ENCODE peak calls at places on chromosome 21, in ten cellular contexts. P is dorsolateral prefrontal cortex; Y is heart right ventricle; T is tibial artery; Q is CD8-positive, alpha-beta T cell; J is adrenal gland; X is colonic mucosa; R is brain microvascular endothelial cell; C is HL-60; F is tibial nerve. V is an unnamed sample. For H3K27me3, the result is how much of the 10 kb centered on the place peaks cover.

GRCh38 chr21:42480736-42481135 is 15.3 kb downstream of the RSPH1 start:
- DNase-seq in X (peak), T (no peak), C (no peak), F (no peak), P (peak), Q (peak), Y (no peak), J (peak), R (no peak), V (no peak)

GRCh38 chr21:46113497-46114176 is 15.7 kb downstream of the COL6A2 start:
- DNase-seq in Q (peak), R (no peak), P (no peak), X (no peak), Y (no peak), C (no peak), F (peak), T (no peak), J (no peak), V (no peak)

GRCh38 chr21:34813266-34813886 is 144.6 kb downstream of the CLIC6 start:
- DNase-seq in F (no peak), C (no peak), X (no peak), Y (no peak), Q (no peak), R (peak), J (no peak), T (no peak), P (no peak), V (peak)

GRCh38 chr21:34284613-34285160 is 79.1 kb upstream of the KCNE2 start:
- DNase-seq in Y (no peak), Q (no peak), T (no peak), F (no peak), R (no peak), J (no peak), X (no peak), C (no peak), P (no peak), V (no peak)

GRCh38 chr21:20452935-20453334 is 545.3 kb upstream of the NCAM2 start:
- DNase-seq in X (no peak), J (no peak), R (no peak), P (no peak), T (no peak), Y (no peak), Q (no peak), C (no peak), F (no peak), V (no peak)

GRCh38 chr21:42227909-42228708 is 9.2 kb downstream of the ABCG1 start:
- DNase-seq in Y (peak), P (peak), T (peak), J (peak), C (peak), Q (peak), F (peak), R (peak), X (peak), V (peak)

GRCh38 chr21:42164064-42164789 is 54.7 kb upstream of the ABCG1 start:
- DNase-seq in Q (peak), F (peak), T (no peak), X (peak), J (peak), C (peak), P (peak), Y (peak), R (no peak), V (no peak)

GRCh38 chr21:16587671-16588379 is 858.0 kb downstream of the USP25 start:
- DNase-seq in J (peak), X (no peak), P (no peak), F (no peak), Q (no peak), T (no peak), R (no peak), Y (no peak), C (no peak), V (peak)

GRCh38 chr21:43188712-43189151 is 19.9 kb downstream of the CRYAA start:
- DNase-seq in T (peak), C (no peak), Y (peak), R (no peak), P (peak), J (peak), F (peak), Q (peak), X (peak), V (no peak)

GRCh38 chr21:34367320-34367935 is 3.6 kb downstream of the KCNE2 start:
- DNase-seq in J (peak), T (no peak), X (peak), Q (peak), F (no peak), R (peak), P (no peak), Y (no peak), C (peak), V (peak)

GRCh38 chr21:46038871-46039397 is 57.4 kb downstream of the COL6A1 start:
- DNase-seq in J (peak), Y (peak), T (peak), X (no peak), P (no peak), Q (no peak), F (no peak), R (peak), C (no peak), V (no peak)

GRCh38 chr21:17725339-17725738 is 93.8 kb downstream of the C21orf91 start:
- DNase-seq in Y (no peak), F (no peak), Q (no peak), C (no peak), T (no peak), X (no peak), P (no peak), J (no peak), R (no peak), V (peak)

GRCh38 chr21:43734131-43734634 is 15.3 kb downstream of the PDXK start:
- DNase-seq in T (no peak), Y (no peak), X (peak), Q (no peak), P (no peak), F (no peak), R (no peak), C (no peak), J (no peak), V (peak)

GRCh38 chr21:41650526-41651145 is 116.2 kb downstream of the RIPK4 start:
- DNase-seq in Y (no peak), T (peak), X (no peak), Q (no peak), R (no peak), P (no peak), J (no peak), F (no peak), C (no peak), V (no peak)

GRCh38 chr21:42047821-42048613 is 23.1 kb upstream of the UMODL1 start:
- DNase-seq in R (peak), P (no peak), F (peak), J (peak), C (no peak), X (no peak), Y (no peak), T (peak), Q (no peak), V (no peak)

GRCh38 chr21:16180613-16181012 is 450.8 kb downstream of the USP25 start:
- DNase-seq in Q (no peak), C (no peak), R (no peak), J (no peak), F (no peak), Y (no peak), X (no peak), T (no peak), P (no peak), V (no peak)

GRCh38 chr21:35053356-35054096 is 4.4 kb upstream of the RUNX1 start:
- DNase-seq in Y (no peak), P (no peak), F (no peak), T (no peak), C (no peak), X (no peak), J (no peak), R (no peak), Q (no peak), V (no peak)

GRCh38 chr21:43280949-43281633 is 112.3 kb downstream of the CRYAA start:
- DNase-seq in Q (no peak), C (no peak), R (no peak), X (no peak), Y (no peak), P (no peak), T (no peak), J (no peak), F (no peak), V (no peak)

GRCh38 chr21:7933923-7934322 is 2587.5 kb upstream of the TPTE start:
- DNase-seq in J (no peak), Q (no peak), R (no peak), F (no peak), P (no peak), X (no peak), C (no peak), Y (no peak), T (no peak), V (no peak)

GRCh38 chr21:45072963-45073300 is 1.4 kb upstream of the ADARB1 start:
- DNase-seq in Y (no peak), P (no peak), X (no peak), J (no peak), R (no peak), T (no peak), F (no peak), Q (no peak), C (no peak), V (no peak)

GRCh38 chr21:34922487-34922886 is 126.6 kb downstream of the RUNX1 start:
- DNase-seq in R (no peak), X (no peak), J (no peak), Y (no peak), T (no peak), Q (no peak), P (no peak), F (no peak), C (no peak), V (no peak)

GRCh38 chr21:16608209-16608830 is 878.5 kb downstream of the USP25 start:
- DNase-seq in P (no peak), Y (no peak), J (no peak), X (no peak), R (no peak), C (no peak), T (no peak), F (no peak), Q (no peak), V (peak)

GRCh38 chr21:40070871-40071270 is 203.6 kb downstream of the PCP4 start:
- DNase-seq in T (no peak), Y (no peak), R (no peak), F (no peak), J (peak), X (no peak), C (no peak), P (no peak), Q (no peak), V (no peak)

GRCh38 chr21:14120091-14120734 is 90.5 kb downstream of the LIPI start:
- DNase-seq in J (peak), X (peak), R (no peak), Y (peak), F (no peak), P (peak), T (no peak), C (peak), Q (no peak), V (peak)

GRCh38 chr21:35406600-35406999 is 357.5 kb upstream of the RUNX1 start:
- DNase-seq in X (no peak), T (no peak), Y (no peak), P (no peak), R (no peak), Q (no peak), C (no peak), F (no peak), J (no peak), V (no peak)

GRCh38 chr21:44856131-44856530 is 17.4 kb downstream of the PTTG1IP start:
- DNase-seq in X (no peak), Y (no peak), T (no peak), R (no peak), Q (no peak), J (no peak), P (no peak), F (no peak), C (no peak), V (no peak)

GRCh38 chr21:45508607-45509565 is 33.4 kb downstream of the SLC19A1 start:
- DNase-seq in P (no peak), J (no peak), T (peak), Q (no peak), F (no peak), Y (peak), X (no peak), R (no peak), C (no peak), V (no peak)

GRCh38 chr21:28336299-28336698 is 656.4 kb downstream of the LTN1 start:
- DNase-seq in C (no peak), J (no peak), T (no peak), Y (no peak), Q (no peak), F (no peak), X (no peak), P (no peak), R (peak), V (peak)
- TF ChIP-seq CTCF in C (no peak), J (no peak), T (peak), Y (peak), Q (no peak), F (peak), X (no peak), P (peak), R (peak), V (peak)

GRCh38 chr21:33266784-33267135 is 593 bp downstream of the IL10RB start:
- DNase-seq in X (peak), F (no peak), C (no peak), T (peak), J (no peak), Q (peak), P (no peak), Y (no peak), R (no peak), V (no peak)

GRCh38 chr21:33265664-33266049 is 510 bp upstream of the IL10RB start:
- DNase-seq in J (peak), X (peak), P (no peak), Y (no peak), Q (no peak), F (no peak), T (peak), C (peak), R (no peak), V (peak)

GRCh38 chr21:33264561-33264960 is 1.6 kb upstream of the IL10RB start:
- DNase-seq in Y (no peak), T (no peak), J (no peak), F (no peak), X (no peak), Q (no peak), C (no peak), R (no peak), P (no peak), V (no peak)

GRCh38 chr21:33267250-33267649 is 1.1 kb downstream of the IL10RB start:
- DNase-seq in X (no peak), F (no peak), J (no peak), P (no peak), C (no peak), T (no peak), Y (no peak), R (no peak), Q (no peak), V (no peak)

GRCh38 chr21:33266050-33266783 is at the start of gene IL10RB:
- DNase-seq in Y (peak), C (peak), F (peak), P (peak), R (peak), X (peak), J (peak), Q (peak), T (peak), V (peak)
- H3K4me3 ChIP-seq in Y (peak), C (peak), F (peak), P (peak), R (peak), X (peak), J (peak), Q (peak), T (peak), V (peak)

GRCh38 chr21:36709868-36710728 is 11.2 kb downstream of the SIM2 start:
- DNase-seq in T (peak), J (no peak), C (no peak), X (no peak), P (no peak), Y (no peak), Q (no peak), R (no peak), F (no peak), V (no peak)

GRCh38 chr21:36708512-36709029 is 9.7 kb downstream of the SIM2 start:
- DNase-seq in J (no peak), Y (no peak), R (no peak), X (no peak), Q (no peak), C (no peak), P (peak), T (peak), F (no peak), V (no peak)

GRCh38 chr21:36707763-36708511 is 9.0 kb downstream of the SIM2 start:
- DNase-seq in C (no peak), P (peak), Y (no peak), F (no peak), Q (no peak), J (no peak), T (peak), X (no peak), R (no peak), V (no peak)

GRCh38 chr21:36710729-36711048 is 11.8 kb downstream of the SIM2 start:
- DNase-seq in C (no peak), X (no peak), Q (no peak), R (no peak), J (no peak), Y (no peak), P (no peak), F (no peak), T (peak), V (no peak)

DNA sequence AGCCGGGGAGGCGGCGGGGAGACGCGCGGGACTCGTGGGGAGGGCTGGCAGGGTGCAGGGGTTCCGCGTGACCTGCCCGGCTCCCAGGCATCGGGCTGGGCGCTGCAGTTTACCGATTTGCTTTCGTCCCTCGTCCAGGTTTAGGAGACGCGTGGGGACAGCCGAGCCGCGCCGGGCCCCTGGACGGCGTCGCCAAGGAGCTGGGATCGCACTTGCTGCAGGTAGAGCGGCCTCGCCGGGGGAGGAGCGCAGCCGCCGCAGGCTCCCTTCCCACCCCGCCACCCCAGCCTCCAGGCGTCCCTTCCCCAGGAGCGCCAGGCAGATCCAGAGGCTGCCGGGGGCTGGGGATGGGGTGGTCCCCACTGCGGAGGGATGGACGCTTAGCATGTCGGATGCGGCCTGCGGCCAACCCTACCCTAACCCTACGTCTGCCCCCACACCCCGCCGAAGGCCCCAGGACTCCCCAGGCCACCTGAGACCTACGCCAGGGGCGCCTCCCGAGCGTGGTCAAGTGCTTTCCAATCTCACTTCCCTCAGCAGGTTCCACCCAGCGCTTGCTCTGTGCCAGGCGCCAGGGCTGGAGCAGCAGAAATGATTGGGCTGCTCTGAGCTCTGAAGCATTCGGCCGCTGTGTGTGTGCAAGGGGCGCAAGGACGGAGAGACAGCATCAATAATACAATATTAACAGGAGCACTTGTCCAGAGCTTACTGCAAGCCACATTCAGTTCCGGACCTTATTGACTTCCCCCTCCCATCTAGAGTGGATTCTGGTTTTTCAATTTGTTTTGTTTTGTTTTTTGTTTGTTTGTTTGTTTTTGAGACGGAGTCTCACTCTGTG is 10.3 kb downstream of the SIM2 start:
- DNase-seq in T (peak), Y (no peak), F (no peak), X (no peak), J (no peak), C (no peak), Q (no peak), R (no peak), P (no peak), V (no peak)
- H3K27me3 ChIP-seq in T (under half), Y (half or more), F (half or more), X (half or more), J (half or more), C (half or more), Q (under half), R (half or more), P (half or more), V (half or more)

GRCh38 chr21:31136891-31137290 is 98.6 kb upstream of the KRTAP19-8 start:
- DNase-seq in Y (no peak), C (peak), X (no peak), F (no peak), P (peak), J (peak), R (peak), Q (no peak), T (no peak), V (no peak)

GRCh38 chr21:31130821-31131220 is 92.5 kb upstream of the KRTAP19-8 start:
- DNase-seq in R (no peak), J (no peak), T (no peak), P (no peak), F (no peak), C (no peak), X (no peak), Q (no peak), Y (no peak), V (no peak)

GRCh38 chr21:31133243-31133830 is 95.1 kb upstream of the KRTAP19-8 start:
- DNase-seq in Y (no peak), T (no peak), C (no peak), P (no peak), F (no peak), J (no peak), Q (no peak), X (no peak), R (no peak), V (no peak)

GRCh38 chr21:31135536-31136184 is 97.4 kb upstream of the KRTAP19-8 start:
- DNase-seq in P (no peak), Q (no peak), X (no peak), R (no peak), J (no peak), Y (no peak), T (no peak), F (no peak), C (peak), V (no peak)

GRCh38 chr21:31132574-31133242 is 94.4 kb upstream of the KRTAP19-8 start:
- DNase-seq in J (no peak), X (no peak), F (no peak), R (peak), P (no peak), C (peak), T (no peak), Y (no peak), Q (peak), V (no peak)
- TF ChIP-seq CTCF in J (no peak), X (no peak), F (no peak), R (no peak), P (no peak), C (no peak), T (no peak), Y (no peak), Q (no peak), V (no peak)

GRCh38 chr21:21460979-21461378 is 462.8 kb downstream of the NCAM2 start:
- DNase-seq in F (no peak), J (no peak), X (no peak), P (no peak), C (no peak), T (no peak), R (no peak), Q (no peak), Y (no peak), V (no peak)
- H3K4me3 ChIP-seq in F (no peak), J (no peak), X (no peak), P (no peak), C (no peak), T (no peak), R (no peak), Q (no peak), Y (no peak), V (no peak)

GRCh38 chr21:38702196-38702595 is 103.5 kb upstream of the ETS2 start:
- DNase-seq in R (no peak), C (no peak), J (no peak), Q (no peak), Y (peak), T (no peak), P (no peak), X (no peak), F (no peak), V (no peak)
- H3K27me3 ChIP-seq in R (under half), C (under half), J (under half), Q (under half), Y (under half), T (under half), P (under half), X (under half), F (under half), V (under half)

GRCh38 chr21:28016571-28016970 is 976.1 kb downstream of the LTN1 start:
- DNase-seq in Y (no peak), R (no peak), Q (no peak), T (no peak), P (no peak), J (no peak), X (no peak), C (no peak), F (no peak), V (no peak)

GRCh38 chr21:28018213-28018612 is 974.5 kb downstream of the LTN1 start:
- DNase-seq in X (no peak), P (no peak), F (no peak), C (no peak), T (no peak), R (no peak), J (no peak), Y (no peak), Q (no peak), V (no peak)

GRCh38 chr21:28018741-28019669 is 973.7 kb downstream of the LTN1 start:
- DNase-seq in T (no peak), P (peak), Q (no peak), C (no peak), F (no peak), J (peak), X (no peak), R (no peak), Y (peak), V (no peak)
- TF ChIP-seq CTCF in T (no peak), P (peak), Q (no peak), C (no peak), F (no peak), J (no peak), X (no peak), R (peak), Y (peak), V (no peak)

GRCh38 chr21:25569711-25570110 is 37.6 kb downstream of the MRPL39 start:
- DNase-seq in X (no peak), C (no peak), J (no peak), F (no peak), T (no peak), R (no peak), P (no peak), Q (no peak), Y (no peak), V (no peak)

GRCh38 chr21:25567472-25567871 is 39.8 kb downstream of the MRPL39 start:
- DNase-seq in Y (no peak), R (no peak), X (no peak), P (no peak), F (no peak), C (no peak), Q (no peak), T (no peak), J (no peak), V (no peak)

GRCh38 chr21:25569084-25569483 is 38.2 kb downstream of the MRPL39 start:
- DNase-seq in F (no peak), R (no peak), Y (no peak), X (no peak), C (no peak), Q (no peak), T (no peak), P (no peak), J (no peak), V (no peak)

GRCh38 chr21:25566645-25567044 is 40.6 kb downstream of the MRPL39 start:
- DNase-seq in X (no peak), J (no peak), Q (no peak), P (no peak), F (no peak), C (no peak), R (no peak), Y (no peak), T (no peak), V (no peak)

GRCh38 chr21:25568230-25568629 is 39.1 kb downstream of the MRPL39 start:
- DNase-seq in J (peak), T (no peak), C (no peak), R (peak), X (peak), P (no peak), Y (peak), Q (no peak), F (no peak), V (no peak)
- H3K4me3 ChIP-seq in J (no peak), T (no peak), C (no peak), R (no peak), X (no peak), P (no peak), Y (no peak), Q (no peak), F (no peak), V (no peak)

V was measured in bronchial epithelial cell.